ENCODE peak calls at places on chromosome 10, in eight cellular contexts. T, H, U, L, D, X, Z and G are unnamed samples.

GRCh38 chr10:133324857-133325260 is 11.8 kb downstream of the CALY start:
- DNase-seq in T (no peak), H (no peak), U (no peak), L (no peak), D (no peak), X (no peak), Z (peak; percentile 40), G (no peak)

GRCh38 chr10:35635576-35635975 is 6.5 kb downstream of the FZD8 start:
- DNase-seq in T (peak; percentile 83), H (peak; percentile 67), U (peak; percentile 50), L (peak; percentile 100), D (peak; percentile 80), X (peak; percentile 81), Z (peak; percentile 39), G (peak; percentile 39)

GRCh38 chr10:129756912-129757861 is 206.9 kb downstream of the EBF3 start:
- DNase-seq in T (peak; percentile 1), H (no peak), U (peak; percentile 34), L (no peak), D (no peak), X (no peak), Z (no peak), G (no peak)

GRCh38 chr10:74189999-74190421 is 39.0 kb downstream of the ADK start:
- DNase-seq in T (peak; percentile 93), H (no peak), U (peak; percentile 92), L (peak; percentile 100), D (peak; percentile 90), X (peak; percentile 78), Z (no peak), G (no peak)

GRCh38 chr10:110992011-110992800 is 72.8 kb downstream of the SHOC2 start:
- DNase-seq in T (peak; percentile 50), H (no peak), U (peak; percentile 39), L (peak; percentile 6), D (no peak), X (no peak), Z (no peak), G (no peak)

GRCh38 chr10:72126184-72126871 is 38.0 kb upstream of the SPOCK2 start:
- DNase-seq in T (peak; percentile 79), H (peak; percentile 54), U (peak; percentile 50), L (peak; percentile 58), D (peak; percentile 63), X (peak; percentile 62), Z (no peak), G (no peak)

GRCh38 chr10:718143-718700 is 28.8 kb upstream of the DIP2C start:
- DNase-seq in T (no peak), H (no peak), U (no peak), L (no peak), D (no peak), X (no peak), Z (no peak), G (no peak)

GRCh38 chr10:124035306-124035927 is 58.0 kb downstream of the CHST15 start:
- DNase-seq in T (no peak), H (no peak), U (no peak), L (no peak), D (no peak), X (peak; percentile 45), Z (no peak), G (no peak)

GRCh38 chr10:95303535-95303934 is 12.7 kb upstream of the PDLIM1 start:
- DNase-seq in T (no peak), H (no peak), U (peak; percentile 49), L (peak; percentile 42), D (no peak), X (no peak), Z (no peak), G (no peak)

GRCh38 chr10:102135956-102136526 is 3.2 kb downstream of the PPRC1 start:
- DNase-seq in T (no peak), H (no peak), U (no peak), L (no peak), D (no peak), X (no peak), Z (no peak), G (no peak)

GRCh38 chr10:107206856-107207255 is 42.4 kb upstream of the SORCS1 start:
- DNase-seq in T (no peak), H (no peak), U (no peak), L (no peak), D (no peak), X (no peak), Z (no peak), G (peak; percentile 10)

GRCh38 chr10:103653581-103654020 is 160.1 kb downstream of the NEURL1 start:
- DNase-seq in T (no peak), H (no peak), U (no peak), L (peak; percentile 44), D (no peak), X (no peak), Z (no peak), G (no peak)

GRCh38 chr10:5002013-5002727 is 1.5 kb downstream of the AKR1C2 start:
- DNase-seq in T (no peak), H (no peak), U (no peak), L (no peak), D (no peak), X (no peak), Z (no peak), G (no peak)

GRCh38 chr10:10209152-10209551 is 808.5 kb upstream of the CELF2 start:
- DNase-seq in T (peak; percentile 58), H (no peak), U (peak; percentile 3), L (no peak), D (peak; percentile 90), X (peak; percentile 53), Z (no peak), G (no peak)

GRCh38 chr10:86964061-86964846 is 4.0 kb upstream of the ADIRF start:
- DNase-seq in T (no peak), H (no peak), U (no peak), L (no peak), D (no peak), X (no peak), Z (peak; percentile 40), G (no peak)

GRCh38 chr10:91901784-91902677 is 7.3 kb downstream of the FGFBP3 start:
- DNase-seq in T (peak; percentile 96), H (no peak), U (peak; percentile 92), L (peak; percentile 93), D (peak; percentile 96), X (no peak), Z (no peak), G (no peak)

GRCh38 chr10:31278279-31278941 is 40.6 kb upstream of the ZEB1 start:
- DNase-seq in T (no peak), H (no peak), U (peak; percentile 20), L (no peak), D (peak; percentile 15), X (no peak), Z (no peak), G (no peak)

DNA sequence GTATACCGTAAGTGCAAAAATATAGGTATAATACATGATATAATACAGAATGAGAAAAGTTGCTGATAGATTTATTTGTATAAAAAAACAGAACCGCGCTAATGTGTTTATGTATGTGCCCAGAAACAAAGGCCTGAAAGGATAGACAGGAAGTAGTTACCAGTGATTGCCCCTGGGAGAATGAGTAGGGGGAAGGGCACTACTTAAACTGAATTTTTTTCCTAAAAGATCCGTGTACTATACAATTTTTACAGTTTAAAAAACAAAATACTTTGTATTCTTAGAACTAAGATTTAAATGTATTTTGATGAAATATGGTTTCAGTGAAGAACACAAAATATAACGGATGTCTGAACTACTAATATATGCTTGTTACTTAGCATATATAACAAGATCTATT is 2.9 kb downstream of the IPMK start:
- DNase-seq in T (peak; percentile 29), H (no peak), U (no peak), L (no peak), D (peak; percentile 46), X (peak; percentile 31), Z (no peak), G (no peak)
- H3K4me3 ChIP-seq in T (no peak overlapping the region), H (no peak overlapping the region), U (no peak overlapping the region), L (peak overlapping the region; percentile 89), D (no peak overlapping the region), X (peak overlapping the region; percentile 90), Z (peak overlapping the region; percentile 83), G (no peak overlapping the region)

GRCh38 chr10:121988361-121989324 is at the start of gene TACC2:
- DNase-seq in T (no peak), H (no peak), U (no peak), L (peak; percentile 17), D (no peak), X (no peak), Z (no peak), G (no peak)
- H3K4me3 ChIP-seq in T (no peak within 1 kb of the TSS), H (no peak within 1 kb of the TSS), U (no peak within 1 kb of the TSS), L (no peak within 1 kb of the TSS), D (no peak within 1 kb of the TSS), X (no peak within 1 kb of the TSS), Z (no peak within 1 kb of the TSS), G (no peak within 1 kb of the TSS)

DNA sequence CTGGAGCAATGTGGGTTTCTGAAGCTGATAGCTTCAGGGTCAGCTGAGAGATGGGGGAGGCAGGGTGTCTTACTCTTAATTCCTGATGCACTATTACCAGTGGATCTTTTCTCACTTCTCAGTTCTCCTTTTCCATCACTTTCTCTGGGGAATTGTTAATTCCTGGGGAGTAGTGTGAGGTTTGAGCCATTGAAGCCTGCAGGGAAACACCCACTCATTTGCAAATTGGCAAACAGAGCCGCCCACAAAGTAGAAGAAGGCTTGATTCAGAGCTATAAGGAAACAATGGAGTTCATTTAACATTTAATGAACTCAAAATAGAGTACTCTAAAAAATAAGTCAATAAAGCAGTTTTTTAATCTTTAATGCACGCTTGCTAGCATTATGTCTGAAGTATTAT is 4.3 kb upstream of the TECTB start:
- DNase-seq in T (no peak), H (no peak), U (no peak), L (no peak), D (no peak), X (no peak), Z (no peak), G (no peak)
- H3K4me3 ChIP-seq in T (no peak overlapping the region), H (no peak overlapping the region), U (no peak overlapping the region), L (no peak overlapping the region), D (no peak overlapping the region), X (no peak overlapping the region), Z (no peak overlapping the region), G (no peak overlapping the region)

GRCh38 chr10:58756126-58756525 is 243.5 kb downstream of the BICC1 start:
- DNase-seq in T (peak; percentile 75), H (no peak), U (peak; percentile 85), L (no peak), D (peak; percentile 42), X (no peak), Z (no peak), G (no peak)
- H3K4me3 ChIP-seq in T (no peak overlapping the region), H (no peak overlapping the region), U (peak overlapping the region; percentile 45), L (peak overlapping the region; percentile 59), D (peak overlapping the region; percentile 65), X (no peak overlapping the region), Z (no peak overlapping the region), G (no peak overlapping the region)